ENCODE peak calls at places on chromosomes 6 and 20, in five cellular contexts. One of them, this sample, is unnamed.

GRCh38 chr6:161444464-161444863 is 170.6 kb upstream of the AGPAT4 start:
- DNase-seq in prostate gland: no peak
- DNase-seq in hypothalamus: peak
- DNase-seq in HS-5: no peak
- DNase-seq in stimulated activated CD8-positive, alpha-beta memory T cell treated with anti-CD3 and anti-CD28 coated beads, Interleukin-4, amount 100 ng/mL, for 24 hours: peak
- DNase-seq in this sample: peak

GRCh38 chr6:121334299-121335104 is at the start of gene TBC1D32:
- DNase-seq in HS-5: peak
- DNase-seq in stimulated activated CD8-positive, alpha-beta memory T cell treated with anti-CD3 and anti-CD28 coated beads, Interleukin-4, amount 100 ng/mL, for 24 hours: peak
- DNase-seq in prostate gland: peak
- DNase-seq in hypothalamus: peak
- DNase-seq in this sample: peak

GRCh38 chr6:161367472-161367871 is 93.6 kb upstream of the AGPAT4 start:
- DNase-seq in hypothalamus: no peak
- DNase-seq in prostate gland: no peak
- DNase-seq in stimulated activated CD8-positive, alpha-beta memory T cell treated with anti-CD3 and anti-CD28 coated beads, Interleukin-4, amount 100 ng/mL, for 24 hours: no peak
- DNase-seq in HS-5: no peak
- DNase-seq in this sample: no peak

GRCh38 chr6:3631862-3632261 is 119.7 kb downstream of the PXDC1 start:
- DNase-seq in hypothalamus: no peak
- DNase-seq in prostate gland: no peak
- DNase-seq in HS-5: no peak
- DNase-seq in stimulated activated CD8-positive, alpha-beta memory T cell treated with anti-CD3 and anti-CD28 coated beads, Interleukin-4, amount 100 ng/mL, for 24 hours: no peak
- DNase-seq in this sample: no peak

GRCh38 chr6:148846778-148847761 is 100.2 kb downstream of the UST start:
- DNase-seq in hypothalamus: no peak
- DNase-seq in prostate gland: no peak
- DNase-seq in stimulated activated CD8-positive, alpha-beta memory T cell treated with anti-CD3 and anti-CD28 coated beads, Interleukin-4, amount 100 ng/mL, for 24 hours: no peak
- DNase-seq in HS-5: no peak
- DNase-seq in this sample: no peak

GRCh38 chr6:109515781-109516409 is 32.9 kb upstream of the ZBTB24 start:
- DNase-seq in HS-5: no peak
- DNase-seq in prostate gland: no peak
- DNase-seq in hypothalamus: no peak
- DNase-seq in stimulated activated CD8-positive, alpha-beta memory T cell treated with anti-CD3 and anti-CD28 coated beads, Interleukin-4, amount 100 ng/mL, for 24 hours: no peak
- DNase-seq in this sample: no peak

GRCh38 chr6:146670161-146670560 is 71.4 kb downstream of the ADGB start:
- DNase-seq in HS-5: no peak
- DNase-seq in stimulated activated CD8-positive, alpha-beta memory T cell treated with anti-CD3 and anti-CD28 coated beads, Interleukin-4, amount 100 ng/mL, for 24 hours: no peak
- DNase-seq in hypothalamus: no peak
- DNase-seq in prostate gland: no peak
- DNase-seq in this sample: no peak

GRCh38 chr6:28474441-28475219 is 31.3 kb upstream of the ZSCAN23 start:
- DNase-seq in prostate gland: no peak
- DNase-seq in stimulated activated CD8-positive, alpha-beta memory T cell treated with anti-CD3 and anti-CD28 coated beads, Interleukin-4, amount 100 ng/mL, for 24 hours: no peak
- DNase-seq in hypothalamus: peak
- DNase-seq in HS-5: peak
- DNase-seq in this sample: no peak

GRCh38 chr6:129353067-129353466 is 356.9 kb downstream of the ARHGAP18 start:
- DNase-seq in HS-5: no peak
- DNase-seq in prostate gland: peak
- DNase-seq in stimulated activated CD8-positive, alpha-beta memory T cell treated with anti-CD3 and anti-CD28 coated beads, Interleukin-4, amount 100 ng/mL, for 24 hours: no peak
- DNase-seq in hypothalamus: no peak
- DNase-seq in this sample: peak

GRCh38 chr20:46284028-46284427 is 24.3 kb downstream of the CDH22 start:
- DNase-seq in hypothalamus: no peak
- DNase-seq in stimulated activated CD8-positive, alpha-beta memory T cell treated with anti-CD3 and anti-CD28 coated beads, Interleukin-4, amount 100 ng/mL, for 24 hours: no peak
- DNase-seq in prostate gland: no peak
- DNase-seq in HS-5: no peak
- DNase-seq in this sample: no peak

GRCh38 chr6:107674995-107675738 is 148.9 kb downstream of the SCML4 start:
- DNase-seq in stimulated activated CD8-positive, alpha-beta memory T cell treated with anti-CD3 and anti-CD28 coated beads, Interleukin-4, amount 100 ng/mL, for 24 hours: peak
- DNase-seq in hypothalamus: peak
- DNase-seq in HS-5: peak
- DNase-seq in prostate gland: peak
- DNase-seq in this sample: peak

GRCh38 chr6:144335914-144336313 is 50.8 kb downstream of the UTRN start:
- DNase-seq in HS-5: no peak
- DNase-seq in prostate gland: no peak
- DNase-seq in stimulated activated CD8-positive, alpha-beta memory T cell treated with anti-CD3 and anti-CD28 coated beads, Interleukin-4, amount 100 ng/mL, for 24 hours: no peak
- DNase-seq in hypothalamus: no peak
- DNase-seq in this sample: no peak

GRCh38 chr20:51402201-51402600 is 140.3 kb downstream of the NFATC2 start:
- DNase-seq in stimulated activated CD8-positive, alpha-beta memory T cell treated with anti-CD3 and anti-CD28 coated beads, Interleukin-4, amount 100 ng/mL, for 24 hours: no peak
- DNase-seq in hypothalamus: no peak
- DNase-seq in HS-5: no peak
- DNase-seq in prostate gland: no peak
- DNase-seq in this sample: no peak

GRCh38 chr6:148776321-148776966 is 29.6 kb downstream of the UST start:
- DNase-seq in prostate gland: no peak
- DNase-seq in stimulated activated CD8-positive, alpha-beta memory T cell treated with anti-CD3 and anti-CD28 coated beads, Interleukin-4, amount 100 ng/mL, for 24 hours: no peak
- DNase-seq in HS-5: peak
- DNase-seq in hypothalamus: no peak
- DNase-seq in this sample: no peak

GRCh38 chr20:62860924-62861691 is 514 bp downstream of the TCFL5 start:
- DNase-seq in stimulated activated CD8-positive, alpha-beta memory T cell treated with anti-CD3 and anti-CD28 coated beads, Interleukin-4, amount 100 ng/mL, for 24 hours: no peak
- DNase-seq in HS-5: no peak
- DNase-seq in hypothalamus: no peak
- DNase-seq in prostate gland: no peak
- DNase-seq in this sample: peak

GRCh38 chr6:25050356-25050755 is 114.6 kb upstream of the RIPOR2 start:
- DNase-seq in stimulated activated CD8-positive, alpha-beta memory T cell treated with anti-CD3 and anti-CD28 coated beads, Interleukin-4, amount 100 ng/mL, for 24 hours: no peak
- DNase-seq in prostate gland: no peak
- DNase-seq in hypothalamus: peak
- DNase-seq in HS-5: no peak
- DNase-seq in this sample: no peak